ENCODE peak calls at places on chromosomes 12 and 14, in four cellular contexts. M is foreskin fibroblast, Z is Daoy, A is NCI-H774. O is an unnamed sample.

GRCh38 chr14:29227631-29228030 is 461.0 kb downstream of the FOXG1 start:
- DNase-seq in M (peak), Z (peak), A (no peak), O (no peak)

GRCh38 chr14:103209054-103209453 is 85.8 kb downstream of the TNFAIP2 start:
- DNase-seq in Z (no peak), A (no peak), M (no peak), O (no peak)

GRCh38 chr14:90625445-90625844 is 190.8 kb downstream of the TTC7B start:
- DNase-seq in M (peak), Z (no peak), A (no peak), O (peak)

GRCh38 chr14:74515891-74516412 is 22.4 kb downstream of the ISCA2 start:
- DNase-seq in Z (no peak), A (no peak), M (no peak), O (no peak)

GRCh38 chr14:32621585-32621984 is 292.5 kb downstream of the AKAP6 start:
- DNase-seq in A (no peak), M (no peak), Z (no peak), O (no peak)

GRCh38 chr12:42728770-42729531 is 139.4 kb upstream of the PRICKLE1 start:
- DNase-seq in Z (no peak), A (no peak), M (no peak), O (no peak)

GRCh38 chr14:105529506-105530445 is 3.4 kb downstream of the TMEM121 start:
- DNase-seq in M (no peak), Z (no peak), A (no peak), O (no peak)

GRCh38 chr14:105474478-105475268 is at the start of gene CRIP2:
- DNase-seq in M (no peak), Z (peak), A (peak), O (no peak)

GRCh38 chr14:96905825-96906224 is 108.6 kb downstream of the VRK1 start:
- DNase-seq in A (no peak), M (peak), Z (no peak), O (no peak)

GRCh38 chr14:45065951-45066350 is 18.0 kb upstream of the PRPF39 start:
- DNase-seq in M (no peak), Z (no peak), A (no peak), O (no peak)

GRCh38 chr12:121590476-121591143 is 9.8 kb upstream of the KDM2B start:
- DNase-seq in A (no peak), Z (peak), M (peak), O (no peak)

GRCh38 chr12:93572712-93573551 is 457 bp downstream of the SOCS2 start:
- DNase-seq in M (peak), A (no peak), Z (peak), O (no peak)

GRCh38 chr12:10395390-10395998 is 5.7 kb upstream of the KLRK1 start:
- DNase-seq in Z (peak), M (peak), A (peak), O (peak)

GRCh38 chr12:53122961-53123468 is 19.7 kb downstream of the SOAT2 start:
- DNase-seq in Z (peak), A (no peak), M (no peak), O (no peak)

GRCh38 chr12:18747960-18748359 is 10.0 kb downstream of the CAPZA3 start:
- DNase-seq in Z (peak), A (no peak), M (peak), O (no peak)

GRCh38 chr12:95022477-95022876 is 19.0 kb upstream of the NDUFA12 start:
- DNase-seq in M (no peak), A (no peak), Z (no peak), O (no peak)

GRCh38 chr14:59438148-59438766 is 26.9 kb downstream of the GPR135 start:
- DNase-seq in M (peak), Z (peak), A (no peak), O (no peak)

GRCh38 chr12:3242199-3242863 is 165.2 kb downstream of the TSPAN9 start:
- DNase-seq in M (no peak), A (no peak), Z (no peak), O (peak)

GRCh38 chr14:33647385-33647786 is 303.5 kb downstream of the EGLN3 start:
- DNase-seq in A (no peak), M (peak), Z (peak), O (no peak)

GRCh38 chr12:113135178-113136127 is at the start of gene RASAL1:
- DNase-seq in M (no peak), A (peak), Z (peak), O (no peak)

GRCh38 chr12:47770086-47770726 is 2.8 kb upstream of the SLC48A1 start:
- DNase-seq in M (no peak), A (no peak), Z (no peak), O (no peak)

O was measured in gastrocnemius medialis.